ENCODE peak calls at places on chromosome 17, in four cellular contexts. L is sigmoid colon, Y is transverse colon, K is upper lobe of left lung. A is an unnamed sample.

GRCh38 chr17:82477934-82478333 is 19.4 kb downstream of the NARF start:
- DNase-seq in L (no peak), Y (no peak), K (no peak), A (no peak)

GRCh38 chr17:80195671-80196529 is 24.2 kb downstream of the SGSH start:
- DNase-seq in L (no peak), Y (no peak), K (peak; percentile 76), A (no peak)

GRCh38 chr17:67063146-67063545 is 18.8 kb downstream of the CACNG1 start:
- DNase-seq in L (no peak), Y (no peak), K (no peak), A (no peak)

GRCh38 chr17:33523577-33523981 is 230.5 kb upstream of the ASIC2 start:
- DNase-seq in L (peak; percentile 74), Y (peak; percentile 10), K (no peak), A (peak; percentile 78)

GRCh38 chr17:76722279-76722678 is 4.1 kb downstream of the JMJD6 start:
- DNase-seq in L (no peak), Y (no peak), K (no peak), A (peak; percentile 53)

GRCh38 chr17:44334315-44335181 is 9.9 kb upstream of the SLC25A39 start:
- DNase-seq in L (no peak), Y (no peak), K (no peak), A (peak; percentile 51)

GRCh38 chr17:45264988-45265387 is 3.1 kb upstream of the SPATA32 start:
- DNase-seq in L (no peak), Y (no peak), K (no peak), A (no peak)

GRCh38 chr17:31533546-31534155 is 142.2 kb downstream of the RAB11FIP4 start:
- DNase-seq in L (no peak), Y (no peak), K (peak; percentile 53), A (no peak)

GRCh38 chr17:9052921-9053320 is 31.6 kb downstream of the NTN1 start:
- DNase-seq in L (no peak), Y (peak; percentile 16), K (no peak), A (no peak)

GRCh38 chr17:42045719-42046118 is 4.7 kb downstream of the C17orf113 start:
- DNase-seq in L (no peak), Y (no peak), K (no peak), A (no peak)

GRCh38 chr17:4806770-4807533 is at the start of gene PLD2:
- DNase-seq in L (peak; percentile 91), Y (peak; percentile 91), K (peak; percentile 98), A (peak; percentile 90)

GRCh38 chr17:46818319-46818928 is at the start of gene WNT3:
- DNase-seq in L (no peak), Y (peak; percentile 16), K (peak; percentile 88), A (no peak)

GRCh38 chr17:78915872-78916632 is 9.1 kb downstream of the TIMP2 start:
- DNase-seq in L (peak; percentile 86), Y (peak; percentile 55), K (no peak), A (peak; percentile 83)

GRCh38 chr17:72988451-72988850 is 104.0 kb downstream of the SLC39A11 start:
- DNase-seq in L (no peak), Y (no peak), K (no peak), A (no peak)

GRCh38 chr17:17382901-17383300 is 79.7 kb downstream of the NT5M start:
- DNase-seq in L (no peak), Y (no peak), K (no peak), A (no peak)

GRCh38 chr17:80659651-80660050 is 115.0 kb downstream of the RPTOR start:
- DNase-seq in L (no peak), Y (no peak), K (no peak), A (no peak)

GRCh38 chr17:8629371-8630226 is 926 bp downstream of the MYH10 start:
- DNase-seq in L (peak; percentile 80), Y (peak; percentile 13), K (peak; percentile 90), A (peak; percentile 68)

GRCh38 chr17:699350-699749 is 15.3 kb downstream of the VPS53 start:
- DNase-seq in L (no peak), Y (no peak), K (no peak), A (no peak)

GRCh38 chr17:29420128-29420527 is 30.0 kb downstream of the TAOK1 start:
- DNase-seq in L (no peak), Y (no peak), K (no peak), A (no peak)

GRCh38 chr17:76417499-76418143 is 33.2 kb downstream of the SPHK1 start:
- DNase-seq in L (no peak), Y (no peak), K (no peak), A (no peak)

GRCh38 chr17:64063766-64064224 is 43.4 kb upstream of the ICAM2 start:
- DNase-seq in L (peak; percentile 74), Y (peak; percentile 76), K (peak; percentile 94), A (no peak)

GRCh38 chr17:15501282-15501681 is 33.9 kb upstream of the CDRT4 start:
- DNase-seq in L (no peak), Y (no peak), K (no peak), A (no peak)

GRCh38 chr17:81399481-81400153 is 4.4 kb downstream of the BAHCC1 start:
- DNase-seq in L (no peak), Y (no peak), K (peak; percentile 90), A (no peak)

GRCh38 chr17:29240477-29240876 is 6.2 kb upstream of the CRYBA1 start:
- DNase-seq in L (no peak), Y (no peak), K (no peak), A (no peak)

GRCh38 chr17:39045948-39046679 is 78.9 kb upstream of the FBXO47 start:
- DNase-seq in L (no peak), Y (no peak), K (no peak), A (peak; percentile 28)

GRCh38 chr17:47205419-47205963 is 3.7 kb upstream of the MYL4 start:
- DNase-seq in L (peak; percentile 70), Y (peak; percentile 67), K (no peak), A (no peak)

GRCh38 chr17:56244268-56244890 is 91.1 kb downstream of the ANKFN1 start:
- DNase-seq in L (no peak), Y (no peak), K (no peak), A (no peak)

GRCh38 chr17:82859431-82860403 is 19.9 kb upstream of the ZNF750 start:
- DNase-seq in L (no peak), Y (no peak), K (peak; percentile 88), A (peak; percentile 59)

GRCh38 chr17:44241104-44241503 is 21.6 kb upstream of the UBTF start:
- DNase-seq in L (no peak), Y (no peak), K (no peak), A (no peak)

DNA sequence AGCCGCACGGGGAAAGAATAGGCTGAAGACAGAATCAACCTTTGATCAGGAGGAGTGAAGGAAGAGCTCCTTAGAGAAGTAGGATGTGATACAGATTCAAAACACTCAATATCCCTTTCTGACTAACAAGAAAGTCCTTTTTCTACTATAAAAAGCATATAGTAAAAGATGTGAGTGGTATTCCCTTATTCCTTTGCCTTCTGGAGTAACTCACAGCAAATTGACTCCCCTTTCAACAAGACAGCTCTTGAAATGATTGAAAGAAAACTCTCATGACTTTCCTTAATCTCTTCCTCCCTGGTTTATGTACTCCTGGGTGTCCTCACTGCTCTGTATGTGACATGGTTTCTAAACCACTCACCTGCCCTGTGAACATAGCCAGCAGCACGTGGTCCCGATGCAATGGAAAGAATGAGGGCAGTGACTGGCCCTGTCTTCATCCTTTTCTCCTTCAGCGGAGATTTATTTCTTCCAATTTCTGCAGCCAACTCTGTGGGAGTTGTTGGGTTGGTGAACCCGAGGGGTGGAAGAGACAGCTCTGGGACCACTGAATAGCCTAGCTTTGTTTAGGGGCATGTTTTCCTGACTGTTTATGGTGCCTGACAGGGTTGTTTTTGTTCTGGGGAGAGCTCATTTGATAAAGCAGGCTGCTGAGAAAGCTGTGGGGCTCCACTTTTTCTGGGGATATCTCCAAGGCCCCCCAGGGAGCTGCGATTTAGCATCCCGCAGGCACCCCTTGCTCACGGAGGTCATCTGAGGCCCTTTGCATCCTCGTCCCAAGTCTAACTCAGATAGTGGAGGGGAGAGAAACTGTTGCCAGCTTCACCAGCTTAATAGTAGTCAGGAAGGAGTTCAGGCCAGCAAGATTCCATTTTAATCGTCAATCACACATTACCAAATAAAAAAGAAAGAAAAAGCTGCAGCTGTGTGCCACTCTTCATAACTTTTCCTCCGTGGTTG is 46.7 kb downstream of the MAP2K6 start:
- DNase-seq in L (no peak), Y (no peak), K (no peak), A (no peak)
- H3K27me3 ChIP-seq in L (no peaks in the 10 kb centered on the region), Y (no peaks in the 10 kb centered on the region), K (no peaks in the 10 kb centered on the region), A (no peaks in the 10 kb centered on the region)

DNA sequence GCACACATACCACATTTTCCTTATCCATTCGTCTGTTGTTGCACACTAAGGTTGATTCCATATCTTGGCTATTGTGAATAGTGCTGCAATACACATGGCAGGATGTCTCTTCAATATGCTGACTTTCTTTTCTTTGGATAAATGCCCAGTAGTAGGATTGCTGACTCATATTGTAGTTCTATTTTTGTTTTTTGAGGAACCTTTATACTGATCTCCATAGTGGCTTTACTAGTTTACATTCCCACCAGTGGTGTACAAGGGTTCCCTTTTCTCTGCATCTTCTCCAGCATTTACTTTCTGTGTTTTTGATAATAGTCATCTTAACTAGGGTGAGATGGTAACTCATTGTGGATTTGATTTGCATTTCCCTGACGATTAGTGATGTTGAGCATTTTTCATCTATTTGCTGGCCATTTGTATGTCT is 118.1 kb downstream of the STXBP4 start:
- DNase-seq in L (no peak), Y (no peak), K (no peak), A (no peak)
- TF ChIP-seq EP300 in L (no peak), Y (no peak), K (no peak), A (no peak)

DNA sequence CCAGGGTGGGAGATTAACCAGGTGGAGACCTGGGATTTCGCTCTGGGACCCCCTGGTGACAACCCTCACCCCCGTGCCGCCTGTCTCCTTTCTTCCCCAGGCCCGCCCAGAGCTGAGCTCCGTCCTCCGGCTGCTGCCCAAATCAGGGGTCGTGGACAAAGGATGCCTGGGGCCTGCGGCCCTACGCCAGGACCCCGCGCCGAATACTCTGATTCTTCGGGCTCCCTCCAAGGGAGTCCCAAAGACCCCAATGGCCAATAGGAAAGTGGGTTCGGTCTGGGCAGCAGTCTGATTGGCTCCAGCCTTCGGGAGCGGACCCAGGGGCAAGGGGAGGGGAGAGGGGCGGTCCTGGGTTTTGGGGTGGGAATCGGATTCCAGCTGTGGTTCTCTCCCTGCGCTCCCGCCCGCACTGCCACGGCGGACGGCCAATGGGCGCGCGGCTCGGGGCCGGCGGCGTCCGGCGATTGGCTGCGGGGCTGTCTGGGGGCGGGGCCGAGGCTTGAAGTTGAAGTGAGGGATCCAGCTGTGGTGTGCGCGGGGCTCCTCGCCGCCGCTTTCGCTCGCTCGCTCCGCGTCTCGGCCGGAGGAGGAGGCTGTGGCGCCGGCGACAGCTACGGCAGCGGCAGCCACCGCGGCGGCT is at the start of gene CACNA1G:
- DNase-seq in L (peak; percentile 95), Y (peak; percentile 92), K (peak; percentile 98), A (peak; percentile 93)
- H3K27me3 ChIP-seq in L (peaks cover 59% of the 10 kb centered on the region), Y (peaks cover 74% of the 10 kb centered on the region), K (peaks cover 24% of the 10 kb centered on the region), A (peaks cover 49% of the 10 kb centered on the region)

GRCh38 chr17:13420294-13421277 is 181.1 kb downstream of the HS3ST3A1 start:
- DNase-seq in L (no peak), Y (peak; percentile 12), K (no peak), A (no peak)

GRCh38 chr17:13417551-13417950 is 184.2 kb downstream of the HS3ST3A1 start:
- DNase-seq in L (no peak), Y (no peak), K (no peak), A (no peak)

GRCh38 chr17:13421581-13421980 is 180.1 kb downstream of the HS3ST3A1 start:
- DNase-seq in L (no peak), Y (no peak), K (no peak), A (no peak)

GRCh38 chr17:13418891-13419290 is 182.8 kb downstream of the HS3ST3A1 start:
- DNase-seq in L (no peak), Y (no peak), K (no peak), A (no peak)

GRCh38 chr17:13419676-13420075 is 182.1 kb downstream of the HS3ST3A1 start:
- DNase-seq in L (no peak), Y (no peak), K (no peak), A (no peak)
- TF ChIP-seq EP300 in L (no peak), Y (no peak), K (no peak), A (no peak)